ENCODE peak calls at places on chromosomes 7 and 10, in eight cellular contexts. One of them, this sample, is unnamed. For H3K4me1, the result is how much of the 10 kb centered on the place peaks cover.

GRCh38 chr10:106348933-106349332 is 815.6 kb downstream of the SORCS1 start:
- DNase-seq in A549: no peak
- DNase-seq in adrenal gland: no peak
- DNase-seq in heart left ventricle: no peak
- DNase-seq in IMR-90: no peak
- DNase-seq in uterus: no peak
- DNase-seq in GM12878: no peak
- DNase-seq in HCT116: no peak
- DNase-seq in this sample: no peak

GRCh38 chr10:52597189-52597863 is 175.3 kb downstream of the MBL2 start:
- DNase-seq in A549: no peak
- DNase-seq in adrenal gland: no peak
- DNase-seq in heart left ventricle: no peak
- DNase-seq in IMR-90: no peak
- DNase-seq in uterus: no peak
- DNase-seq in GM12878: no peak
- DNase-seq in HCT116: no peak
- DNase-seq in this sample: no peak

GRCh38 chr10:78236416-78237015 is 202.9 kb downstream of the RPS24 start:
- DNase-seq in A549: no peak
- DNase-seq in adrenal gland: no peak
- DNase-seq in heart left ventricle: no peak
- DNase-seq in IMR-90: no peak
- DNase-seq in uterus: no peak
- DNase-seq in GM12878: no peak
- DNase-seq in HCT116: no peak
- DNase-seq in this sample: no peak

GRCh38 chr7:71419546-71420337 is 287.8 kb downstream of the GALNT17 start:
- DNase-seq in A549: no peak
- DNase-seq in adrenal gland: no peak
- DNase-seq in heart left ventricle: no peak
- DNase-seq in IMR-90: no peak
- DNase-seq in uterus: no peak
- DNase-seq in GM12878: no peak
- DNase-seq in HCT116: no peak
- DNase-seq in this sample: no peak

GRCh38 chr10:98254234-98254858 is 13.6 kb downstream of the LOXL4 start:
- DNase-seq in A549: no peak
- DNase-seq in adrenal gland: no peak
- DNase-seq in heart left ventricle: no peak
- DNase-seq in IMR-90: no peak
- DNase-seq in uterus: no peak
- DNase-seq in GM12878: no peak
- DNase-seq in HCT116: no peak
- DNase-seq in this sample: no peak

GRCh38 chr7:116403265-116403664 is 96.3 kb upstream of the CAV2 start:
- DNase-seq in A549: no peak
- DNase-seq in adrenal gland: no peak
- DNase-seq in heart left ventricle: no peak
- DNase-seq in IMR-90: peak
- DNase-seq in uterus: no peak
- DNase-seq in GM12878: no peak
- DNase-seq in HCT116: no peak
- DNase-seq in this sample: no peak

GRCh38 chr7:500521-501420 is 18.9 kb downstream of the PDGFA start:
- DNase-seq in A549: no peak
- DNase-seq in adrenal gland: no peak
- DNase-seq in heart left ventricle: no peak
- DNase-seq in IMR-90: no peak
- DNase-seq in uterus: no peak
- DNase-seq in GM12878: no peak
- DNase-seq in HCT116: no peak
- DNase-seq in this sample: no peak

GRCh38 chr7:130899638-130900401 is 165.8 kb upstream of the KLF14 start:
- DNase-seq in A549: no peak
- DNase-seq in adrenal gland: no peak
- DNase-seq in heart left ventricle: no peak
- DNase-seq in IMR-90: no peak
- DNase-seq in uterus: no peak
- DNase-seq in GM12878: no peak
- DNase-seq in HCT116: no peak
- DNase-seq in this sample: no peak

GRCh38 chr10:43259248-43259980 is 7.5 kb downstream of the RASGEF1A start:
- DNase-seq in A549: no peak
- DNase-seq in adrenal gland: no peak
- DNase-seq in heart left ventricle: no peak
- DNase-seq in IMR-90: no peak
- DNase-seq in uterus: no peak
- DNase-seq in GM12878: no peak
- DNase-seq in HCT116: no peak
- DNase-seq in this sample: no peak

GRCh38 chr7:131627589-131628212 is 71.3 kb upstream of the PODXL start:
- DNase-seq in A549: no peak
- DNase-seq in adrenal gland: no peak
- DNase-seq in heart left ventricle: no peak
- DNase-seq in IMR-90: no peak
- DNase-seq in uterus: no peak
- DNase-seq in GM12878: no peak
- DNase-seq in HCT116: no peak
- DNase-seq in this sample: no peak

GRCh38 chr10:77869626-77870420 is 56.7 kb downstream of the DLG5 start:
- DNase-seq in A549: no peak
- DNase-seq in adrenal gland: no peak
- DNase-seq in heart left ventricle: no peak
- DNase-seq in IMR-90: no peak
- DNase-seq in uterus: no peak
- DNase-seq in GM12878: no peak
- DNase-seq in HCT116: no peak
- DNase-seq in this sample: no peak

GRCh38 chr7:148772297-148773089 is 73.8 kb downstream of the CUL1 start:
- DNase-seq in A549: peak
- DNase-seq in adrenal gland: peak
- DNase-seq in heart left ventricle: no peak
- DNase-seq in IMR-90: peak
- DNase-seq in uterus: no peak
- DNase-seq in GM12878: no peak
- DNase-seq in HCT116: peak
- DNase-seq in this sample: no peak

GRCh38 chr7:15854841-15855576 is 168.5 kb upstream of the MEOX2 start:
- DNase-seq in A549: no peak
- DNase-seq in adrenal gland: no peak
- DNase-seq in heart left ventricle: no peak
- DNase-seq in IMR-90: no peak
- DNase-seq in uterus: no peak
- DNase-seq in GM12878: no peak
- DNase-seq in HCT116: no peak
- DNase-seq in this sample: no peak

GRCh38 chr7:128031901-128032604 is 816 bp upstream of the LRRC4 start:
- DNase-seq in A549: no peak
- DNase-seq in adrenal gland: peak
- DNase-seq in heart left ventricle: peak
- DNase-seq in IMR-90: peak
- DNase-seq in uterus: peak
- DNase-seq in GM12878: no peak
- DNase-seq in HCT116: no peak
- DNase-seq in this sample: peak

GRCh38 chr7:105219771-105220160 is 169.0 kb downstream of the SRPK2 start:
- DNase-seq in A549: peak
- DNase-seq in adrenal gland: no peak
- DNase-seq in heart left ventricle: no peak
- DNase-seq in IMR-90: peak
- DNase-seq in uterus: no peak
- DNase-seq in GM12878: no peak
- DNase-seq in HCT116: no peak
- DNase-seq in this sample: no peak

GRCh38 chr10:79239930-79240713 is 107.1 kb upstream of the PPIF start:
- DNase-seq in A549: no peak
- DNase-seq in adrenal gland: no peak
- DNase-seq in heart left ventricle: no peak
- DNase-seq in IMR-90: no peak
- DNase-seq in uterus: no peak
- DNase-seq in GM12878: no peak
- DNase-seq in HCT116: no peak
- DNase-seq in this sample: no peak

GRCh38 chr10:79237801-79238520 is 109.3 kb upstream of the PPIF start:
- DNase-seq in A549: no peak
- DNase-seq in adrenal gland: no peak
- DNase-seq in heart left ventricle: no peak
- DNase-seq in IMR-90: no peak
- DNase-seq in uterus: no peak
- DNase-seq in GM12878: no peak
- DNase-seq in HCT116: no peak
- DNase-seq in this sample: no peak

GRCh38 chr10:79241629-79241989 is 105.7 kb upstream of the PPIF start:
- DNase-seq in A549: no peak
- DNase-seq in adrenal gland: no peak
- DNase-seq in heart left ventricle: no peak
- DNase-seq in IMR-90: no peak
- DNase-seq in uterus: no peak
- DNase-seq in GM12878: no peak
- DNase-seq in HCT116: no peak
- DNase-seq in this sample: no peak

GRCh38 chr10:79238606-79239005 is 108.7 kb upstream of the PPIF start:
- DNase-seq in A549: no peak
- DNase-seq in adrenal gland: no peak
- DNase-seq in heart left ventricle: no peak
- DNase-seq in IMR-90: peak
- DNase-seq in uterus: no peak
- DNase-seq in GM12878: no peak
- DNase-seq in HCT116: no peak
- DNase-seq in this sample: no peak

GRCh38 chr10:79239275-79239779 is 107.9 kb upstream of the PPIF start:
- DNase-seq in A549: peak
- DNase-seq in adrenal gland: peak
- DNase-seq in heart left ventricle: peak
- DNase-seq in IMR-90: peak
- DNase-seq in uterus: no peak
- DNase-seq in GM12878: no peak
- DNase-seq in HCT116: no peak
- DNase-seq in this sample: peak
- H3K4me1 ChIP-seq in A549: under half
- H3K4me1 ChIP-seq in adrenal gland: under half
- H3K4me1 ChIP-seq in heart left ventricle: under half
- H3K4me1 ChIP-seq in IMR-90: under half
- H3K4me1 ChIP-seq in uterus: under half
- H3K4me1 ChIP-seq in GM12878: under half
- H3K4me1 ChIP-seq in HCT116: under half
- H3K4me1 ChIP-seq in this sample: under half

DNA sequence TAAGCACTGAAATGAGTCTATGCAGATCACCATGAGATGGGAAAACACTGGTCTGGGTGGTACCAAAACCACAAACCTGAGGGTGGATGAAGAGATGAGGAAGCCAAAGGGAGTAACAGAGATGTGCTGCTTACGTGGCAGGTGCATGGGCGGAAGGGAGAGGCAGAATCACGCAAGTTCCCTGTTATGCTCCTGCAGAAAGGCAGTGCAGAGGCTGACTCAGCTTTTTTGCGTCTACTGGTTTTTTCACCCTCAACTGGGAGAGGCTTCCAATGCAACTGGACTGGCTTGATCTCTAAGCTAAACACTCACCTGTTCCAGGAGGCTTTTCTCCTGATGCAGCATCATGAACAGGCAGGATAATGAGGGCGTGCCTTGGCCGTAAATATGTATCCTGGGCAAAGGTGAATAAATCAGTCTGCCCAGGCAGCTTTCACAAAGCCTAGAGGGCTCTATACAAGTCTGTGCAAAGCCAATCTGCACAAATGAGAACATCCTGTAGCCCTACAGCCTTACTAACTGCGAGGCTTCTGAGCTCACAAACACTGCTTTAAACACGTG is 95.4 kb upstream of the AFAP1L2 start:
- DNase-seq in A549: no peak
- DNase-seq in adrenal gland: no peak
- DNase-seq in heart left ventricle: no peak
- DNase-seq in IMR-90: no peak
- DNase-seq in uterus: no peak
- DNase-seq in GM12878: no peak
- DNase-seq in HCT116: no peak
- DNase-seq in this sample: no peak
- TF ChIP-seq POLR2A in A549: no peak
- TF ChIP-seq POLR2A in adrenal gland: no peak
- TF ChIP-seq POLR2A in heart left ventricle: no peak
- TF ChIP-seq POLR2A in IMR-90: no peak
- TF ChIP-seq POLR2A in uterus: no peak
- TF ChIP-seq POLR2A in GM12878: peak
- TF ChIP-seq POLR2A in HCT116: no peak
- TF ChIP-seq POLR2A in this sample: no peak

DNA sequence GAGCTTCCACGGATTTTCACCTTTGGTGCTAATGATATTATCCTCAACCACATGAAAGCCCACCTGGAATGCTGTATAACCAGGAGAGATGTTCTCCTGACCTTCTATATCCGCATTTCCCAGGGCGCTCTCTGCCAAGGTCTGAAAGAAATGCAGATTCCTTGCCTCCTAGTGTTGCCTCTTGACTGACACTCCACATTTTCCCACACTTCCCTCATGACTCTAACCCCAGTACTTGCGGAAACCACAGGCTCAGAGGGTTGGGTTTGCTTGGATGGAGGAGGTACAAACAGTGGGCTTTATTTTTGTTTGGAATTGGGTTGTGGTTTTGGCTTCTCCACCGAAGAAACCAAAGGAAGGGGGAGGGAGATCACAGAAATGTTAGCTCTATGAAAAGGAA is 222.9 kb upstream of the CELF2 start:
- DNase-seq in A549: no peak
- DNase-seq in adrenal gland: no peak
- DNase-seq in heart left ventricle: no peak
- DNase-seq in IMR-90: peak
- DNase-seq in uterus: no peak
- DNase-seq in GM12878: no peak
- DNase-seq in HCT116: no peak
- DNase-seq in this sample: no peak
- H3K4me1 ChIP-seq in A549: under half
- H3K4me1 ChIP-seq in adrenal gland: under half
- H3K4me1 ChIP-seq in heart left ventricle: under half
- H3K4me1 ChIP-seq in IMR-90: under half
- H3K4me1 ChIP-seq in uterus: under half
- H3K4me1 ChIP-seq in GM12878: under half
- H3K4me1 ChIP-seq in HCT116: under half
- H3K4me1 ChIP-seq in this sample: under half

GRCh38 chr7:24756989-24757798 is at the start of gene GSDME:
- DNase-seq in A549: peak
- DNase-seq in adrenal gland: peak
- DNase-seq in heart left ventricle: peak
- DNase-seq in IMR-90: peak
- DNase-seq in uterus: peak
- DNase-seq in GM12878: no peak
- DNase-seq in HCT116: no peak
- DNase-seq in this sample: peak
- TF ChIP-seq POLR2A in A549: no peak
- TF ChIP-seq POLR2A in adrenal gland: no peak
- TF ChIP-seq POLR2A in heart left ventricle: peak
- TF ChIP-seq POLR2A in IMR-90: no peak
- TF ChIP-seq POLR2A in uterus: peak
- TF ChIP-seq POLR2A in GM12878: peak
- TF ChIP-seq POLR2A in HCT116: peak
- TF ChIP-seq POLR2A in this sample: no peak

DNA sequence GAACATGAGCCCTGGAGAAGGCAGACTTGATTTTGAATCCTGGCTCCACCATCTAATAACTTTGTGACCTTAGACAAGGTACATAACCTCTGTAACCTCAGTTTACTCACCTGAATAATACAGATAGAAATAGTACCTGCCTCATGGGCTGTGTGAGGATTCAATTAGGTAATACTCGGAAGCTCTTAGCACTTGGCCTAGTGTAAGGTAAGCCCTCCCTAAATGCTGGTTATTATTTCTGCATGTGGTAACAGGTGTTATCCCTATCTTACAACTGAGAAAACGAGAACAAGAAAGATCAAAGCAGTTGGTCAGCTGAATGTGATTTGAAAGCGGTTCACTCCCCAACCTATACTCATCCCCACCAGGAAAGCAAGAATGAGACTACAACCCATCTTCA is 28.7 kb upstream of the ACSL5 start:
- DNase-seq in A549: no peak
- DNase-seq in adrenal gland: no peak
- DNase-seq in heart left ventricle: no peak
- DNase-seq in IMR-90: no peak
- DNase-seq in uterus: no peak
- DNase-seq in GM12878: no peak
- DNase-seq in HCT116: no peak
- DNase-seq in this sample: no peak
- H3K4me1 ChIP-seq in A549: under half
- H3K4me1 ChIP-seq in adrenal gland: under half
- H3K4me1 ChIP-seq in heart left ventricle: under half
- H3K4me1 ChIP-seq in IMR-90: under half
- H3K4me1 ChIP-seq in uterus: under half
- H3K4me1 ChIP-seq in GM12878: under half
- H3K4me1 ChIP-seq in HCT116: under half
- H3K4me1 ChIP-seq in this sample: under half